ENCODE peak calls at places on chromosomes 12 and 14, in seven cellular contexts. D is GM23338, Q is Peyer's patch, R is heart left ventricle, B is GM23248, N is small intestine, J is left ventricle myocardium inferior. Z is an unnamed sample. For H3K4me1, the result is how much of the 10 kb centered on the place peaks cover.

GRCh38 chr12:57549909-57550627 is at the start of gene KIF5A:
- DNase-seq in N (no peak), J (no peak), B (peak), D (peak), Q (peak), R (no peak), Z (no peak)

GRCh38 chr14:96790715-96791114 is 6.5 kb upstream of the VRK1 start:
- DNase-seq in N (no peak), J (no peak), Q (no peak), D (no peak), R (no peak), B (no peak), Z (no peak)

GRCh38 chr14:102272392-102272791 is 32.6 kb downstream of the MOK start:
- DNase-seq in D (no peak), B (peak), Q (no peak), R (no peak), N (no peak), J (no peak), Z (no peak)

GRCh38 chr12:46269429-46270241 is 792 bp upstream of the SLC38A1 start:
- DNase-seq in J (no peak), N (peak), R (no peak), B (peak), D (peak), Q (peak), Z (no peak)

GRCh38 chr14:80607430-80608200 is 333.9 kb downstream of the CEP128 start:
- DNase-seq in R (no peak), J (no peak), Q (no peak), D (no peak), N (no peak), B (no peak), Z (no peak)

GRCh38 chr12:104909761-104910160 is 48.3 kb downstream of the SLC41A2 start:
- DNase-seq in D (no peak), B (peak), J (no peak), Q (no peak), R (no peak), N (no peak), Z (no peak)

GRCh38 chr14:99179946-99180345 is 92.1 kb downstream of the BCL11B start:
- DNase-seq in R (no peak), N (no peak), J (no peak), B (no peak), D (no peak), Q (no peak), Z (no peak)

GRCh38 chr12:123050913-123051312 is 70.4 kb downstream of the ARL6IP4 start:
- DNase-seq in Q (no peak), J (no peak), N (no peak), D (no peak), B (no peak), R (no peak), Z (no peak)

GRCh38 chr12:12028668-12029402 is 41.9 kb upstream of the BCL2L14 start:
- DNase-seq in Q (no peak), D (no peak), J (no peak), B (no peak), N (peak), R (no peak), Z (no peak)

GRCh38 chr12:7709969-7710368 is 1.3 kb upstream of the DPPA3 start:
- DNase-seq in D (peak), B (no peak), J (no peak), R (no peak), N (no peak), Q (no peak), Z (no peak)

GRCh38 chr12:92574046-92574783 is 128.6 kb upstream of the PLEKHG7 start:
- DNase-seq in R (no peak), D (peak), J (no peak), B (peak), N (no peak), Q (no peak), Z (no peak)

GRCh38 chr12:116427200-116427932 is 131.8 kb upstream of the MAP1LC3B2 start:
- DNase-seq in N (no peak), J (no peak), B (peak), R (no peak), Q (no peak), D (peak), Z (no peak)

GRCh38 chr12:89863968-89864367 is 155.3 kb upstream of the ATP2B1 start:
- DNase-seq in N (no peak), J (no peak), Q (no peak), R (no peak), D (peak), B (no peak), Z (no peak)

GRCh38 chr14:106268013-106268727 is 741.8 kb downstream of the TMEM121 start:
- DNase-seq in N (peak), R (no peak), B (no peak), J (no peak), D (no peak), Q (peak), Z (no peak)

GRCh38 chr12:46371718-46372130 is 849 bp downstream of the SLC38A2 start:
- DNase-seq in D (no peak), R (peak), Q (peak), N (peak), B (peak), J (peak), Z (peak)

GRCh38 chr14:32405856-32406255 is 76.8 kb downstream of the AKAP6 start:
- DNase-seq in N (no peak), Q (no peak), B (no peak), R (no peak), D (peak), J (no peak), Z (no peak)

GRCh38 chr12:17588968-17589367 is 501.0 kb downstream of the RERGL start:
- DNase-seq in R (no peak), D (peak), Q (no peak), B (peak), J (no peak), N (no peak), Z (no peak)

GRCh38 chr12:109738209-109738608 is 24.6 kb downstream of the FAM222A start:
- DNase-seq in B (no peak), D (no peak), J (no peak), R (peak), Q (peak), N (no peak), Z (peak)

GRCh38 chr12:90074086-90074485 is 365.4 kb upstream of the ATP2B1 start:
- DNase-seq in B (no peak), J (no peak), R (no peak), Q (no peak), N (no peak), D (no peak), Z (no peak)

GRCh38 chr12:30822385-30823139 is 67.8 kb upstream of the CAPRIN2 start:
- DNase-seq in D (peak), Q (peak), J (peak), B (peak), N (peak), R (peak), Z (peak)

GRCh38 chr14:35400707-35401421 is 3.7 kb downstream of the NFKBIA start:
- DNase-seq in Q (no peak), R (no peak), N (peak), J (no peak), D (no peak), B (peak), Z (peak)

GRCh38 chr14:76917759-76918175 is 91.6 kb downstream of the LRRC74A start:
- DNase-seq in B (peak), J (peak), N (no peak), Q (peak), R (peak), D (no peak), Z (peak)

GRCh38 chr12:49428652-49429549 is 61.6 kb downstream of the SPATS2 start:
- DNase-seq in J (no peak), Q (no peak), B (peak), D (no peak), N (no peak), R (no peak), Z (no peak)

GRCh38 chr12:4540633-4541032 is 1.9 kb downstream of the RAD51AP1 start:
- DNase-seq in J (no peak), Q (no peak), B (no peak), R (no peak), D (no peak), N (no peak), Z (no peak)

GRCh38 chr12:26017484-26018211 is 59.2 kb downstream of the RASSF8 start:
- DNase-seq in Q (no peak), J (no peak), R (no peak), D (peak), B (peak), N (peak), Z (no peak)

GRCh38 chr14:50529288-50530179 is 2.8 kb downstream of the MAP4K5 start:
- DNase-seq in R (no peak), Q (no peak), N (no peak), B (peak), J (no peak), D (no peak), Z (no peak)

GRCh38 chr14:75280831-75281690 is 2.4 kb downstream of the FOS start:
- DNase-seq in D (no peak), B (peak), N (peak), R (no peak), J (no peak), Q (no peak), Z (no peak)

GRCh38 chr14:78425332-78425731 is 255.2 kb downstream of the NRXN3 start:
- DNase-seq in N (no peak), R (no peak), B (no peak), J (no peak), Q (no peak), D (peak), Z (no peak)

GRCh38 chr12:101670007-101670671 is 27.3 kb upstream of the CHPT1 start:
- DNase-seq in J (no peak), D (peak), B (peak), R (no peak), N (peak), Q (peak), Z (no peak)

GRCh38 chr12:1796515-1797010 is 23.8 kb upstream of the LRTM2 start:
- DNase-seq in B (peak), N (no peak), D (peak), R (no peak), J (no peak), Q (peak), Z (peak)

GRCh38 chr12:51511546-51512260 is 79.3 kb upstream of the SCN8A start:
- DNase-seq in B (no peak), D (no peak), Q (no peak), J (no peak), R (no peak), N (no peak), Z (no peak)

GRCh38 chr14:71626281-71626835 is 305.9 kb upstream of the RGS6 start:
- DNase-seq in D (no peak), B (no peak), J (no peak), Q (no peak), R (no peak), N (no peak), Z (no peak)
- H3K4me1 ChIP-seq in D (under half), B (under half), J (under half), Q (under half), R (under half), N (under half), Z (under half)

DNA sequence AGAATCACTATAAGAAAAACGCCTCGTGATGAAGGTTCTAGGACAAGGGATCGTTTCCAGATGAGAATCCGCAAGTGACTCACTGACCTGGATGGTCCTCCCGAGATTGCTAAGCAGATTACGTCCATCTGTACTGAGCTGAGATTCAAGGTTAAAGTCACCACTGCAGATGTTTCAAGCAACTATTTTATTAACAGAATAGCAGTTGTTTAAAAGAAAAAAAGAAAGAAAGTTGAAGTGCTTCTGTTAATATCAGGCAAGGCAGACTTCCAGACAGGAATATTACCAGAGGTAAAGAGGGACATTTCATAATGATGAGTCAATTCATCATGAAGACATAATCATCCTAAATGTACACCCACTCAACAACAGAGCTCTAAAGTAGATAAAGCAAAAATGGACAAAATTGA is 17.9 kb downstream of the PXN start:
- DNase-seq in B (peak), R (no peak), D (no peak), Q (no peak), N (no peak), J (no peak), Z (no peak)
- H3K27ac ChIP-seq in B (peak), R (peak), D (no peak), Q (peak), N (no peak), J (peak), Z (peak)

DNA sequence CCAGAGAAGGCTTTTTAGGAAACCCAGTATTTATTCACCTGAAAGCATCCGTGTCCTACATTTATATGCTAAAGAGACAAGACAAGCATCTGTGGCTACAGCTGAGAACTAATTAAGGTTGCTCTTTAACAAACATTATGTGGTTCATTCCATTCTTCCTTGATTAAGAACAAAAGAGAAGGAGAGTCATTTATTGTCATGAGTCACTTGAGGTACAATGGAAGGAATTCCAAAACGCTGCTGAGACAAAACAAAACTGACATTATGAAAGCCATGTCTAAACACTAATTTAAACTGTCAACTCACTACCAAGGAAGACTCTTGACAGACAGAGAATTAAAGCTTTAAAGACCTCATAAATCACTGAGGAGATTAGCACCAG is 214.4 kb downstream of the BMP4 start:
- DNase-seq in B (no peak), J (no peak), Q (no peak), N (no peak), R (no peak), D (peak), Z (no peak)
- H3K4me1 ChIP-seq in B (under half), J (under half), Q (under half), N (under half), R (under half), D (under half), Z (under half)

DNA sequence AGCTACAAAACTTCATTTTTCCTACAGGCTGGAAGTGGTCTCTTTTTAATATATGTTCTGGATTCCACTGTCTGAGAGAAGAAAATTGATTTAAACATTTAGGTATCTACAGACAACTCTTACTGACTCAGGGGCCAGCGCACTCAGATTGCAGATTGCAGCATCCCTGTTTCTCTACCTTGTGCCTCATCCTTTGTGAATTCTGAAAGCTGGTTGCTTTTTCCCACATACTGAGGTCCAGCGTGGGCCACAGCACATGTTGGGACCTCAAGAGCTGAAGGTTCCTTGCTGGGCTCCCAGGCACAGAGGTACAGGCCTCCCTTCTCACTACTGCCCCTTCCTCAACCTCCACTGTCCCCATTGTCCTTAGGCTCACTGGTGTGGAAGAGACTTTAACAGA is 101.7 kb upstream of the CCDC175 start:
- DNase-seq in Q (no peak), J (no peak), R (no peak), D (no peak), N (no peak), B (peak), Z (no peak)
- H3K27ac ChIP-seq in Q (no peak), J (no peak), R (no peak), D (no peak), N (no peak), B (no peak), Z (no peak)

DNA sequence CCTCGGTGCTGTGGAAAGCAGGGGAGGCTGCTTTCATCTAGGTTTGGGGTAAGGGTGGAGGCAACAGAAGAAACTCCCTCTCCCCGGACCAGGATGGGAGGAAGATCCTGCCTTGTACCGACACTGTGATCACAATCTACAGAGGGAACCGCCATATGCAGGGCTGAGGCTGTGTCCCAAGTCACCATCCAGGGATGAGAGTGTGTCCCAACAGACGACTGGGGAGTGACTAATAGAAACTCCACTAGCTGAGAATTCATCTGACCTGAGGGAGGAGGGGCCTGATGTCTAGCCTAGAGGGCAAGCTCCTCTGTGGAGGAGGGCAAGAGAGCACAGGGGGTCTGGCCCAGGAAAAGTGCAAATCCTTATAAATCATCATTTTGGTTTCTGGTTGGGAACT is 172.4 kb downstream of the CALM1 start:
- DNase-seq in Q (no peak), N (no peak), D (no peak), R (no peak), B (no peak), J (no peak), Z (no peak)
- H3K4me1 ChIP-seq in Q (under half), N (under half), D (under half), R (under half), B (under half), J (under half), Z (under half)

GRCh38 chr14:100404419-100404818 is 81.3 kb downstream of the SLC25A47 start:
- DNase-seq in J (no peak), B (no peak), D (no peak), Q (no peak), N (no peak), R (no peak), Z (no peak)
- H3K27ac ChIP-seq in J (no peak), B (no peak), D (no peak), Q (peak), N (peak), R (no peak), Z (no peak)

DNA sequence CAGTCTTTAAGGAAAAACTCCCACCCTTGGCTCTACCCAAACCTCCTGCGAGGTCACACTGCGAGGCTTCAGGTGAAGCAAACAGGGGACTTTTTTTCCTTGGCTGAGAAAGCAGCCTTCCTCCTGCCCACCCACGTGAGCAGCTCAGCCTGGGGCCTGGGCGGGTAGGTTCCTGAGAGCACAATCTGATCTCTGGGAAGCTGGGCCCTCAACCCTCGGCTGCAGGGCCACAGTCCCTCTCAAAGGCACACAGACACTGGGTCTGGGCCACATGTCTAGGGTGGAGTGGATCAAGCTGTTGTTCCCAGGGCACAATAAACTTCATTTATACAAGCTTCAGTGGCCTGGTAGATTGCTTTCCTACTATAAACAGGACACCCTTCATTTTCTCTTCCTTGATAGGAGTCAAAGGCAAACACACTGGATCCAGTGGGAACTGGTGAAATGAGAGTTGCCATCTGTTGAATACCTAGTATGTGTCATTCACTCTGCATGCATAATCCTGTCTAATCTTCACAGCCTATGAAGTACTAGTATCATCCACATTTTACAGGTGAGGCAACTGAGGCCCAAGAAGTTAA is 41.3 kb upstream of the PNMA1 start:
- DNase-seq in B (peak), D (no peak), J (peak), R (no peak), Q (peak), N (peak), Z (no peak)
- H3K4me1 ChIP-seq in B (half or more), D (under half), J (half or more), R (half or more), Q (half or more), N (under half), Z (half or more)

Z was measured in psoas muscle.